ENCODE peak calls at places on chromosomes 16 and 17, in seven cellular contexts. U is A549; I is cardiac muscle cell; A is epithelial cell of esophagus; S is Calu3; C is CD4-positive, alpha-beta T cell; M is activated CD8-positive, alpha-beta T cell treated with anti-CD3 and anti-CD28 coated beads for 36 hours. K is an unnamed sample.

GRCh38 chr16:4693296-4693955 is at the start of gene NUDT16L1:
- DNase-seq in U (peak; percentile 92), C (peak; percentile 97), I (peak; percentile 97), A (peak; percentile 97), S (peak; percentile 99), M (peak; percentile 97), K (peak; percentile 98)

GRCh38 chr17:49633762-49634486 is 44.0 kb downstream of the SPOP start:
- DNase-seq in S (no peak), A (no peak), C (no peak), U (no peak), M (no peak), I (no peak), K (no peak)

GRCh38 chr16:20348365-20349185 is 3.9 kb downstream of the UMOD start:
- DNase-seq in C (no peak), I (peak; percentile 1), S (no peak), U (no peak), A (no peak), M (no peak), K (no peak)

GRCh38 chr17:41639492-41640473 is 15.4 kb upstream of the KRT17 start:
- DNase-seq in S (no peak), M (no peak), U (no peak), I (peak; percentile 36), C (no peak), A (no peak), K (no peak)

GRCh38 chr16:4388275-4389021 is 16.8 kb downstream of the VASN start:
- DNase-seq in M (no peak), A (no peak), S (no peak), C (no peak), U (no peak), I (no peak), K (no peak)

GRCh38 chr17:27475070-27475673 is 18.9 kb downstream of the KSR1 start:
- DNase-seq in A (peak; percentile 78), C (no peak), U (no peak), S (no peak), I (no peak), M (peak; percentile 77), K (no peak)

GRCh38 chr17:63694229-63694973 is 5.5 kb downstream of the LIMD2 start:
- DNase-seq in S (no peak), A (no peak), M (no peak), C (no peak), U (no peak), I (peak; percentile 6), K (no peak)

GRCh38 chr17:59418732-59419166 is 87.3 kb downstream of the YPEL2 start:
- DNase-seq in U (no peak), A (no peak), C (no peak), S (no peak), M (no peak), I (no peak), K (no peak)

GRCh38 chr17:48571826-48572417 is 6.2 kb downstream of the HOXB4 start:
- DNase-seq in U (no peak), M (no peak), I (no peak), C (no peak), S (no peak), A (no peak), K (no peak)

DNA sequence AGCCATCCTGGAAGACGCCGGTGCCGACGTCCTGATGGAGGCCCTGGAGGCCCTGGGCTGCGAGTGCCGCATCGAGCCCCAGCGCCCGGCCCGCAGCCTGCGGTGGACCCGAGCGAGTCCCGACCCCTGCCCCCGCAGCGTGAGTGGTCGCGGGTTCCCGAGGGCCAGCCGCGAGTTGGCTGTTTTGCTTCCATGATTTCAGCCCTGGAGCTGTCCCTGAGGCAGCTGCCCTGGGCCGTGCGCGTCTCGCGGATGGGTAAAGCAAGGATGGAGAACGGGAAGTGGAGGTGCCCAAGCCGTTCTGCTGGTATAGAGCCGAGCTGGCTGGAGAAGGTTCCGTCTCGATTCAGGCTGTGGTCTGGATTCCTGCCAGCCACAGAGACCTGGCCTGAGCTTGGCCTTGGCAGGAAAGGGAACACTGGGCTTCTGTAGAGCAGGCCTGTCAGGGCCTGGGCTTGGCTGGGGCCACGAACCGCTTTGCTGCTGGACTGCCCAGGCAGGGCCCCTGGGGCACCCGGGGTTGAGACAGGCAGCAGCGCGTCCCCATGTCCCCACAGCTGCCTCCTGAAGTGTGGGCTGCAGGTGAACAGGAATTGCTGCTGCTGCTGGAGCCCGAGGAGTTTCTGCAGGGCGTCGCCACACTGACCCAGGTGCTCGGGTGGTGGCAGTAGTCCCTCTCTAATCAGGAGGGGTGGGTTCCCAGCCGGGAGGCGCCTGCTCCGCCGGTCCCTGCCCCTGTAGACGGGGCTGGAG is 945 bp upstream of the MRPS34 start:
- DNase-seq in U (no peak), M (peak; percentile 35), C (no peak), A (peak; percentile 30), I (peak; percentile 49), S (no peak), K (no peak)
- TF ChIP-seq CTCF in U (no peak), M (no peak), C (no peak), A (no peak), I (no peak), S (no peak), K (no peak)

DNA sequence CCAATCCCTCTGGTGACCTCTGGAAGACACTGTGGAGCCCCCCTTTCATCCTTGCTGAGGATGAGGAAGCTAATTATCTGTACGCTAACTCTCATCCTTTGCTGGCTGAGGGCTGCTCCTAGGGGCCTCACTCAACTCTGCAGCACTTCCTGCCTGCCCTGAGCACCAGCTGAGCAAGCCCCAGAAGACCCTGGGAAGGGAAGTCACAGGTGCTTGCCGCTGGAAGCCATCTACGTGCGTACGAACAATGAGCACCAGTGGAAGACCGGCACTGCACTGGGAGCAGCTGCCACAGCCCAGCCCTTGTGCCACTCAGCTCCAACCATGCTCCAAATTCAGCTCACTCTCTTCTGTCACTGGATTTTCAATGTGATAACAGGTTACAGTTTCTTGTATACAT is 145.7 kb upstream of the CDH5 start:
- DNase-seq in M (peak; percentile 12), S (no peak), U (no peak), C (no peak), I (no peak), A (no peak), K (no peak)
- TF ChIP-seq CTCF in M (no peak), S (no peak), U (no peak), C (no peak), I (no peak), A (no peak), K (no peak)

GRCh38 chr17:51322390-51323029 is 62.2 kb downstream of the UTP18 start:
- DNase-seq in A (peak; percentile 45), M (no peak), U (peak; percentile 70), C (no peak), I (peak; percentile 51), S (peak; percentile 36), K (no peak)
- TF ChIP-seq CTCF in A (peak; percentile 39), M (peak; percentile 62), U (peak; percentile 63), C (peak; percentile 53), I (peak; percentile 47), S (peak; percentile 73), K (no peak)

GRCh38 chr17:40498281-40499084 is 2.9 kb downstream of the TNS4 start:
- DNase-seq in U (no peak), A (no peak), S (no peak), C (no peak), M (no peak), I (no peak), K (no peak)
- TF ChIP-seq CTCF in U (no peak), A (no peak), S (no peak), C (no peak), M (no peak), I (no peak), K (no peak)

DNA sequence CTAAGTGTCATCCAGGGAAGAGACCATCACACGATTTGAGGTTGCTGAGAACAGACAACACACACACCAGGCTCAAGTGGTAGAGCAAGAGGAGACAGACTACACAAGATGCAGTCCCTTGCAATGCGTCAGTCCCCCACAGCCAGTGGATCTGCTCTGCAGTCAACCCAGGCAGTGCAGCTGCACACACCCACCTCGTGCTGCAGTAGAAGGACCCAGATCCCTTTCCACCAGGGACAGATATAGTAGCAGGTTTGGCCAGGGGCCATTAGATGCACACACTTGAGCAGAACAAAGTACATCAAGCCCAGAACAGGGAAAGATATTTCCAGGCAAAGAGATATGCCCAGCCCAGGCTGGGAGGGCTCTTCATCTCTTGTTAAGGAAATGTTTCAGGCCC is 112.9 kb downstream of the GRIN2A start:
- DNase-seq in I (no peak), S (no peak), C (no peak), U (no peak), M (no peak), A (no peak), K (no peak)
- TF ChIP-seq CTCF in I (no peak), S (no peak), C (no peak), U (no peak), M (no peak), A (no peak), K (no peak)

GRCh38 chr16:27222499-27223225 is 19.3 kb downstream of the KDM8 start:
- DNase-seq in I (peak; percentile 78), C (no peak), M (no peak), U (no peak), A (no peak), S (no peak), K (no peak)
- TF ChIP-seq CTCF in I (no peak), C (no peak), M (no peak), U (no peak), A (no peak), S (no peak), K (no peak)

GRCh38 chr16:55323637-55324490 is at the start of gene IRX6:
- DNase-seq in U (peak; percentile 41), M (no peak), A (peak; percentile 7), I (peak; percentile 5), S (no peak), C (no peak), K (no peak)
- TF ChIP-seq CTCF in U (peak; percentile 22), M (peak; percentile 30), A (peak; percentile 34), I (peak; percentile 25), S (no peak), C (no peak), K (no peak)

DNA sequence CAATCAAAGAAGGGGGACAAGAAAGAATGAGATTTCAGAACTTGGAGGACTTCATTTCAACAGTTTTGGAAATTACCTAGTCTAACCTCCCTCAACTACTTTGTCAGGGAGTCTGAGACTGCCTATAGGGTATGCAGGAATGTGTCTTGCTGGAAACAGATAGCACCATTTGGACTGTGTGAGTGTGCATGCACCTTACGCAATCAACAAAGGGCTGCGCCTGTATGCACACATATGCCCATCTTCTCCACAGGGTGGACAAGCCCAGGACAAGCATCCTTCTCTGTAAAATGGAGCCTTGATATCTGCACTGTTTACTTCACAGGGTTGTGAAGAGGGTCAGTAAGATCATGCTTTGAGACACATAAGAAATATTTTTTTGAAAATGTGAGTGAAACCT is 305.7 kb upstream of the ASIC2 start:
- DNase-seq in M (no peak), U (no peak), S (no peak), A (no peak), I (no peak), C (no peak), K (no peak)
- TF ChIP-seq CTCF in M (no peak), U (no peak), S (no peak), A (no peak), I (no peak), C (no peak), K (no peak)

DNA sequence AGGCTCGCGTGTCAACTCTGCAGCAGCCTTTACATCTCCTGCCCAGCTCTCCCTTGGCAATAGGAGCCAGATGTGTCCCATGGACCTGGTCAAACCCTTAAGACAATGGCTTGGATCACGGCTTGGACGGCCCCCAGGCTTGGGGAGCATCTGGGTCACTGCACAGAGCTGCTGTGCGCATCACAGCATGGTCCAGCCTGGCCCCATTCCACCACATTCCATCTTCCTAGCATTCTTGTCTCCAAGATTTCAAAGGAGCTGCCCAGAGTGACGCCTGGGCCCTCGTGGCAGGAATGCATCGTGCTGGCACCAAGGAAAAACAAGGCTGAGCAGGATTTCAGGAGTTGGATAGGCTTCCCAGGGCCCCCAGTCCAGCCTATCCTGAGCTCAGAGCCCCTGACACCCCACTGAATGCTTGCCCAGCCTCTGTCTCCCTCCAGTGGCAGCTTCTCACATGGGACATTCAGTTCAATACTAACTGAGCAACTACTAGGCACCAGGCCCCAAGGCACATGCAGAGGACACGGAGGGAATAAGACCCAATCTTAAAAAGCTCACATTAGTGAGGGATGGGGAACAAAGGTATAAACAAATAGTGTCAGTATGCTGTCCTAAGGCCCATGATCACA is 34.3 kb downstream of the TK2 start:
- DNase-seq in A (peak; percentile 35), I (peak; percentile 84), U (peak; percentile 81), S (peak; percentile 62), C (no peak), M (peak; percentile 67), K (no peak)
- TF ChIP-seq CTCF in A (no peak), I (peak; percentile 60), U (peak; percentile 70), S (peak; percentile 34), C (no peak), M (peak; percentile 43), K (peak; percentile 36)

K was measured in natural killer cell.